ENCODE peak calls at places on chromosomes 12 and 14, in six cellular contexts. One of them, this sample, is unnamed.

GRCh38 chr12:110165540-110166159 is 41.5 kb downstream of the IFT81 start:
- DNase-seq in H9: peak
- DNase-seq in fibroblast of pulmonary artery: no peak
- DNase-seq in NAMALWA: peak
- DNase-seq in MCF 10A: no peak
- DNase-seq in NCI-H146: no peak
- DNase-seq in this sample: peak

GRCh38 chr14:74739293-74740030 is 23.7 kb upstream of the YLPM1 start:
- DNase-seq in fibroblast of pulmonary artery: peak
- DNase-seq in H9: no peak
- DNase-seq in NCI-H146: no peak
- DNase-seq in MCF 10A: peak
- DNase-seq in NAMALWA: no peak
- DNase-seq in this sample: no peak

GRCh38 chr12:76346236-76346635 is 2.0 kb downstream of the BBS10 start:
- DNase-seq in H9: no peak
- DNase-seq in NAMALWA: no peak
- DNase-seq in NCI-H146: no peak
- DNase-seq in fibroblast of pulmonary artery: peak
- DNase-seq in MCF 10A: no peak
- DNase-seq in this sample: no peak

GRCh38 chr14:82913396-82913795 is 1379.7 kb upstream of the SEL1L start:
- DNase-seq in MCF 10A: no peak
- DNase-seq in H9: no peak
- DNase-seq in fibroblast of pulmonary artery: no peak
- DNase-seq in NCI-H146: no peak
- DNase-seq in NAMALWA: no peak
- DNase-seq in this sample: no peak

GRCh38 chr12:53660064-53660463 is 15.8 kb downstream of the ATP5MC2 start:
- DNase-seq in H9: no peak
- DNase-seq in MCF 10A: no peak
- DNase-seq in NAMALWA: no peak
- DNase-seq in NCI-H146: no peak
- DNase-seq in fibroblast of pulmonary artery: peak
- DNase-seq in this sample: no peak

GRCh38 chr14:50775357-50775756 is 55.6 kb downstream of the NIN start:
- DNase-seq in MCF 10A: peak
- DNase-seq in fibroblast of pulmonary artery: peak
- DNase-seq in NAMALWA: no peak
- DNase-seq in NCI-H146: no peak
- DNase-seq in H9: no peak
- DNase-seq in this sample: no peak

GRCh38 chr12:52802442-52802841 is 6.5 kb upstream of the KRT3 start:
- DNase-seq in H9: no peak
- DNase-seq in NAMALWA: no peak
- DNase-seq in fibroblast of pulmonary artery: no peak
- DNase-seq in NCI-H146: no peak
- DNase-seq in MCF 10A: no peak
- DNase-seq in this sample: no peak

GRCh38 chr14:68172664-68173063 is 353.1 kb downstream of the RAD51B start:
- DNase-seq in NCI-H146: no peak
- DNase-seq in NAMALWA: no peak
- DNase-seq in fibroblast of pulmonary artery: no peak
- DNase-seq in MCF 10A: no peak
- DNase-seq in H9: no peak
- DNase-seq in this sample: no peak

GRCh38 chr14:77097006-77097688 is 911 bp upstream of the CIPC start:
- DNase-seq in H9: no peak
- DNase-seq in MCF 10A: peak
- DNase-seq in NAMALWA: peak
- DNase-seq in fibroblast of pulmonary artery: no peak
- DNase-seq in NCI-H146: peak
- DNase-seq in this sample: no peak

This sample was measured in Karpas-422.